ENCODE peak calls at places on chromosomes 5 and 9, in five cellular contexts. U is LoVo; S is HEK293T; C is CD4-positive, alpha-beta T cell; J is GM04504. O is an unnamed sample.

GRCh38 chr5:92641031-92641962 is 939.7 kb downstream of the NR2F1-AS1 start:
- DNase-seq in U (peak), C (no peak), J (peak), S (peak), O (no peak)

GRCh38 chr9:89956907-89957306 is 352.1 kb downstream of the GADD45G start:
- DNase-seq in S (no peak), U (no peak), J (no peak), C (no peak), O (no peak)

GRCh38 chr9:111728617-111729366 is 65.9 kb downstream of the SHOC1 start:
- DNase-seq in U (peak), S (no peak), C (no peak), J (peak), O (no peak)

GRCh38 chr5:54905942-54906537 is 79.4 kb downstream of the ESM1 start:
- DNase-seq in S (peak), J (no peak), C (peak), U (peak), O (peak)

GRCh38 chr5:123206618-123207320 is 117.7 kb downstream of the PRDM6 start:
- DNase-seq in U (no peak), J (no peak), C (no peak), S (no peak), O (no peak)

GRCh38 chr5:62780888-62781287 is 202.3 kb downstream of the LRRC70 start:
- DNase-seq in C (no peak), S (no peak), J (no peak), U (no peak), O (no peak)

GRCh38 chr5:87539839-87540238 is 127.1 kb upstream of the CCNH start:
- DNase-seq in C (no peak), U (no peak), S (no peak), J (no peak), O (no peak)

GRCh38 chr9:100011062-100011681 is 87.6 kb downstream of the ERP44 start:
- DNase-seq in C (peak), S (peak), J (peak), U (peak), O (no peak)

GRCh38 chr5:94969174-94969573 is 315.7 kb downstream of the MCTP1 start:
- DNase-seq in U (no peak), J (no peak), S (no peak), C (no peak), O (no peak)

GRCh38 chr5:57033503-57033902 is 81.6 kb upstream of the MIER3 start:
- DNase-seq in J (no peak), S (no peak), C (no peak), U (no peak), O (no peak)

GRCh38 chr5:14114615-14115251 is 28.4 kb upstream of the TRIO start:
- DNase-seq in U (no peak), C (no peak), J (no peak), S (no peak), O (no peak)

GRCh38 chr9:6440405-6440804 is 27.4 kb downstream of the UHRF2 start:
- DNase-seq in U (no peak), S (no peak), J (no peak), C (no peak), O (no peak)

GRCh38 chr5:138752341-138752950 is 779 bp upstream of the CTNNA1 start:
- DNase-seq in S (peak), U (peak), C (no peak), J (no peak), O (peak)

GRCh38 chr5:27172708-27173107 is 134.3 kb upstream of the CDH9 start:
- DNase-seq in C (no peak), J (no peak), U (no peak), S (no peak), O (no peak)

GRCh38 chr5:64384761-64385160 is 121.1 kb upstream of the RGS7BP start:
- DNase-seq in J (no peak), C (no peak), U (peak), S (peak), O (no peak)

GRCh38 chr9:70806872-70807271 is 314.5 kb downstream of the TRPM3 start:
- DNase-seq in J (no peak), U (no peak), C (no peak), S (no peak), O (no peak)

GRCh38 chr5:55062039-55062779 is 38.2 kb downstream of the GZMK start:
- DNase-seq in J (no peak), U (no peak), C (peak), S (no peak), O (no peak)

GRCh38 chr5:891117-891836 is 1.3 kb downstream of the BRD9 start:
- DNase-seq in C (no peak), J (no peak), S (no peak), U (no peak), O (no peak)

GRCh38 chr5:150779397-150780179 is 1.0 kb downstream of the SMIM3 start:
- DNase-seq in U (no peak), J (no peak), S (no peak), C (no peak), O (no peak)

GRCh38 chr5:9046756-9047481 is 499.0 kb downstream of the SEMA5A start:
- DNase-seq in C (no peak), J (peak), S (no peak), U (no peak), O (peak)

O was measured in lung.